ENCODE peak calls at places on chromosomes 16 and 17, in four cellular contexts. One of them, this sample, is unnamed. For H3K4me1, the result is how much of the 10 kb centered on the place peaks cover.

GRCh38 chr16:75248142-75248535 is 3.3 kb downstream of the BCAR1 start:
- DNase-seq in H9: no peak
- DNase-seq in H1: no peak
- DNase-seq in IMR-90: no peak
- DNase-seq in this sample: no peak

GRCh38 chr17:74773871-74774286 is 2.3 kb downstream of the NAT9 start:
- DNase-seq in H9: no peak
- DNase-seq in H1: no peak
- DNase-seq in IMR-90: peak
- DNase-seq in this sample: no peak

GRCh38 chr16:21283521-21284289 is 5.6 kb upstream of the CRYM start:
- DNase-seq in H9: peak
- DNase-seq in H1: peak
- DNase-seq in IMR-90: peak
- DNase-seq in this sample: peak

GRCh38 chr16:48676836-48677235 is 66.9 kb upstream of the N4BP1 start:
- DNase-seq in H9: no peak
- DNase-seq in H1: no peak
- DNase-seq in IMR-90: peak
- DNase-seq in this sample: no peak

GRCh38 chr17:59155439-59156177 is at the start of gene PRR11:
- DNase-seq in H9: peak
- DNase-seq in H1: peak
- DNase-seq in IMR-90: peak
- DNase-seq in this sample: no peak

GRCh38 chr16:85789773-85790172 is 9.6 kb downstream of the EMC8 start:
- DNase-seq in H9: no peak
- DNase-seq in H1: no peak
- DNase-seq in IMR-90: no peak
- DNase-seq in this sample: no peak

GRCh38 chr16:54140057-54140787 is 146.4 kb downstream of the IRX3 start:
- DNase-seq in H9: no peak
- DNase-seq in H1: no peak
- DNase-seq in IMR-90: peak
- DNase-seq in this sample: peak

GRCh38 chr17:13776027-13776551 is 174.4 kb upstream of the HS3ST3A1 start:
- DNase-seq in H9: no peak
- DNase-seq in H1: no peak
- DNase-seq in IMR-90: no peak
- DNase-seq in this sample: no peak

GRCh38 chr16:3413730-3414379 is 12.8 kb downstream of the ZNF174 start:
- DNase-seq in H9: no peak
- DNase-seq in H1: no peak
- DNase-seq in IMR-90: no peak
- DNase-seq in this sample: peak

GRCh38 chr16:73185737-73186136 is 137.8 kb upstream of the ZFHX3 start:
- DNase-seq in H9: no peak
- DNase-seq in H1: no peak
- DNase-seq in IMR-90: no peak
- DNase-seq in this sample: no peak
- H3K4me1 ChIP-seq in H9: under half
- H3K4me1 ChIP-seq in H1: under half
- H3K4me1 ChIP-seq in IMR-90: under half
- H3K4me1 ChIP-seq in this sample: under half

DNA sequence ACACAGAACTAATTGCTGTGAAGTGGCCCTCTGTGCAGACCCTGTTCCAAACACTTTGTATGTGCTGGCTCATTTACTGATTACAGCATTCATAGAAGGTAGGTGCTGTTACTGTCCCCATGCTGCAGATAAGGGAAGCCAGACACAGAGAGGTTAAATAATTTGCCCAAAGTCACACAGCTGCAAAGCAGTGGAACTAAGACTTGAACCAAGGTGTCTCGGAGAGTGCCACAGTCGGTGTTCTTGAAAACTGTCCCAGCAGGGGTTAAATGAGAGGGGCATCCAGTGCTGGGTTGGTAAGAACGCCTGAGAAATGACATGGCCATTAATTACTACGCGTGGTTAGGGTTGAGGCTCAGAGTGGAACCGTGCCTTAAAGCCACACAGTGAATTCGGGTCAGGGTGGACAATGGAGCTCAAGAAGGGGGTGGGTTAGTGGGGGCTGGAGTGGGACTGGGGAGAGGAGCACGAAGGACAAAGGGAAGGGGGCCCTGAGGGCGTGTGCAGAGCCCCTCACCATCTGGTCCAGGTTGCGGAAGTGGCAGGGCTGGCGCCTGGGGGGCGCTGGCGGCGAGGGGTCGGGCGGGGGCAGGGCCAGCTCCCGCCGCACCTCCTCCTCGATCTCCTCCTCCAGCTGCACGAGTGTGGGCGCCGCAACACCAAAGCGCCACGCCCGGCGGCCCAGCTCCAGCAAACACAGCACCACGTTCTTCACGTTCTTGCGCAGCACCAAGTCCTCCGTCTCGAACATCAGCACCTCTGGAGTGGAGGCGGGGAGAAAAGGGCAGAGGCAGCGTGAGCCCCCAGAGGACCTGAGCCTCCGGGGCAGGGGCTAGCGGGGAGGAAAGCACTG is 3.3 kb downstream of the GAS2L2 start:
- DNase-seq in H9: peak
- DNase-seq in H1: no peak
- DNase-seq in IMR-90: peak
- DNase-seq in this sample: peak
- H4K5ac ChIP-seq in H9: no peak
- H4K5ac ChIP-seq in H1: no peak
- H4K5ac ChIP-seq in IMR-90: no peak
- H4K5ac ChIP-seq in this sample: no peak

DNA sequence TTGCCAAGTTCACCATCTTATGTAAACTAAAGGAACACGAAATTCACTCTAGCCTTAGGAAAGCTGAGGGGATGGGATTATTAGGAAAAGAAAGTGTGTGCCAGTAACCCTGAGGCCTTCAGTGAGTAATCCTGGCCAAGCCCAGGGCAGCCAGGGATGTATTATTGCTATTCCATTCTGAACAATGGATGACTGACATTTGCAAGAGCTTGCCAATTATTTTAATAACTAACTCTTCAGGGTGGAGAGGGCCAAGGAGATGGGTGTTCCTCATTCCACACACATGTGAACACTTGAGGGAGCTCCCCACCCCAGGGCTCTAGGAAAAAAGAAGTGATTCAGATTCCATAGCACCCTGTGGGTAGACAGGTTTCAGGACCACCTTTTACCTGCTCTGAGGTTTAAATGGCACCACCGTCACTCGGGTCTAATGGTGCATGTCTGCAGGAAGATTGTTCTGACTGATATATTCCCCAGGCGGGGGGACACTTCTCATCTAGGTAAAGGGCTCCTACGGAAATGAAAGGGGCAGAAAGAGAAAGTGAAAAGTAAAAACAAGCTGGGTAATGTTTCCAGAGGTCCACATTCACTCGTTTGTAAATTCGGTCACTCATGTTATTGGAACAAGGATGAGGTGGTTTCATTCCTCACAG is 41.5 kb downstream of the TK2 start:
- DNase-seq in H9: no peak
- DNase-seq in H1: no peak
- DNase-seq in IMR-90: no peak
- DNase-seq in this sample: no peak
- H3K4ac ChIP-seq in H9: no peak
- H3K4ac ChIP-seq in H1: no peak
- H3K4ac ChIP-seq in IMR-90: no peak
- H3K4ac ChIP-seq in this sample: no peak

DNA sequence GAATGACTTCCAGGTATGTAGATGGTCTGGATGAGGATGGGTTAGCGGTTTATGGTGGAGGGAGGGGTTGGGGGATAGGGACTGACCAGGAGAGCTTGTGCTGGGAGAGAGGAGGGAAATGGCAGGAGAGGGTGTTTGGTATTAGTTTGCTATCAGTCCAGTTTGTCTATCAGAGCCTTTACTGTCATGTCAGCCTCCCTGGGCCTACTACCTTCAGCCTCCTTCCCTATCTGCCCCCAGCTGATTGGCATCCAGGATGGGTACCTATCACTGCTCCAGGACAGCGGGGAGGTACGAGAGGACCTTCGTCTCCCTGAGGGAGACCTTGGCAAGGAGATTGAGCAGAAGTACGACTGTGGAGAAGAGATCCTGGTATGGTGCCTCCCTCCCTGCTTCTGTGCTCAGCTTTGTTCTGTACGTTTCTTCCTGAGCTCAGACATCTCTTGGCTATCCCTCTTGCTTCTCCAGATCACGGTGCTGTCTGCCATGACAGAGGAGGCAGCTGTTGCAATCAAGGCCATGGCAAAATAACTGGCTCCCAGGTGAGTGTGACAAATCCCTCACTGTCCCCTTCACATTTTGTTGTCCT is 3.8 kb downstream of the EIF5A start:
- DNase-seq in H9: no peak
- DNase-seq in H1: no peak
- DNase-seq in IMR-90: no peak
- DNase-seq in this sample: no peak
- H3K4me1 ChIP-seq in H9: under half
- H3K4me1 ChIP-seq in H1: under half
- H3K4me1 ChIP-seq in IMR-90: under half
- H3K4me1 ChIP-seq in this sample: under half

GRCh38 chr16:86905302-86905701 is 327.0 kb downstream of the FOXL1 start:
- DNase-seq in H9: no peak
- DNase-seq in H1: no peak
- DNase-seq in IMR-90: no peak
- DNase-seq in this sample: no peak
- H4K5ac ChIP-seq in H9: no peak
- H4K5ac ChIP-seq in H1: no peak
- H4K5ac ChIP-seq in IMR-90: no peak
- H4K5ac ChIP-seq in this sample: no peak

GRCh38 chr16:30380801-30381208 is 1.6 kb downstream of the SEPTIN1 start:
- DNase-seq in H9: no peak
- DNase-seq in H1: no peak
- DNase-seq in IMR-90: no peak
- DNase-seq in this sample: no peak

GRCh38 chr16:30378236-30379164 is 3.9 kb downstream of the SEPTIN1 start:
- DNase-seq in H9: peak
- DNase-seq in H1: peak
- DNase-seq in IMR-90: peak
- DNase-seq in this sample: peak

GRCh38 chr16:30380072-30380471 is 2.3 kb downstream of the SEPTIN1 start:
- DNase-seq in H9: no peak
- DNase-seq in H1: no peak
- DNase-seq in IMR-90: no peak
- DNase-seq in this sample: no peak

GRCh38 chr16:30377812-30378235 is 3.2 kb downstream of the MYL11 start:
- DNase-seq in H9: peak
- DNase-seq in H1: no peak
- DNase-seq in IMR-90: peak
- DNase-seq in this sample: peak

GRCh38 chr16:30379165-30379783 is 3.1 kb downstream of the SEPTIN1 start:
- DNase-seq in H9: no peak
- DNase-seq in H1: no peak
- DNase-seq in IMR-90: no peak
- DNase-seq in this sample: no peak
- H3K4ac ChIP-seq in H9: no peak
- H3K4ac ChIP-seq in H1: peak
- H3K4ac ChIP-seq in IMR-90: peak
- H3K4ac ChIP-seq in this sample: peak

GRCh38 chr17:17694229-17695081 is 13.2 kb downstream of the RAI1 start:
- DNase-seq in H9: peak
- DNase-seq in H1: peak
- DNase-seq in IMR-90: peak
- DNase-seq in this sample: peak
- H3K4me1 ChIP-seq in H9: under half
- H3K4me1 ChIP-seq in H1: under half
- H3K4me1 ChIP-seq in IMR-90: half or more
- H3K4me1 ChIP-seq in this sample: under half

GRCh38 chr17:36586138-36586537 is 5.5 kb upstream of the DHRS11 start:
- DNase-seq in H9: no peak
- DNase-seq in H1: no peak
- DNase-seq in IMR-90: no peak
- DNase-seq in this sample: no peak
- H4K5ac ChIP-seq in H9: no peak
- H4K5ac ChIP-seq in H1: no peak
- H4K5ac ChIP-seq in IMR-90: no peak
- H4K5ac ChIP-seq in this sample: no peak

GRCh38 chr17:48830840-48831548 is at the start of gene CALCOCO2:
- DNase-seq in H9: peak
- DNase-seq in H1: peak
- DNase-seq in IMR-90: peak
- DNase-seq in this sample: peak
- H3K4ac ChIP-seq in H9: no peak
- H3K4ac ChIP-seq in H1: no peak
- H3K4ac ChIP-seq in IMR-90: peak
- H3K4ac ChIP-seq in this sample: no peak

This sample was measured in mesendoderm.